ENCODE peak calls at places on chromosome 17, in eight cellular contexts. J is activated CD4-positive, alpha-beta T cell treated with anti-CD3 and anti-CD28 coated beads for 24 hours; G is HTR-8/SVneo; P is activated T-helper 9 cell treated with anti-CD3 and anti-CD28 coated beads, Interleukin-2, amount 50 U/mL, for 16 hours; O is left ventricle myocardium superior; N is stimulated activated CD4-positive, alpha-beta T cell treated with anti-CD3 and anti-CD28 coated beads, Interleukin-1b, Interleukin-23, amount 100 ng/mL, for 24 hours; B is mesothelial cell of epicardium; D is AG08396. Z is an unnamed sample.

GRCh38 chr17:64081802-64082799 is 47.8 kb downstream of the ERN1 start:
- DNase-seq in O (no peak), D (peak), G (peak), N (no peak), J (no peak), B (no peak), P (no peak), Z (peak)

GRCh38 chr17:31427684-31428083 is 36.2 kb downstream of the RAB11FIP4 start:
- DNase-seq in N (no peak), G (no peak), B (no peak), D (no peak), O (no peak), P (no peak), J (no peak), Z (no peak)

GRCh38 chr17:77696720-77697460 is 261.6 kb upstream of the TNRC6C start:
- DNase-seq in P (no peak), N (no peak), D (no peak), B (peak), J (no peak), O (no peak), G (no peak), Z (no peak)

GRCh38 chr17:72332367-72332766 is 211.5 kb downstream of the SOX9 start:
- DNase-seq in J (no peak), D (no peak), B (no peak), N (no peak), G (no peak), O (no peak), P (no peak), Z (no peak)

GRCh38 chr17:17024778-17025300 is 17.4 kb upstream of the MPRIP start:
- DNase-seq in G (no peak), J (no peak), B (no peak), N (no peak), O (no peak), P (no peak), D (no peak), Z (no peak)

GRCh38 chr17:2396568-2397246 is 4.2 kb downstream of the MNT start:
- DNase-seq in O (peak), P (peak), G (peak), J (peak), D (peak), N (no peak), B (peak), Z (no peak)

GRCh38 chr17:74528491-74529199 is 2.6 kb downstream of the CD300LB start:
- DNase-seq in P (no peak), N (no peak), B (peak), D (no peak), O (no peak), J (no peak), G (no peak), Z (no peak)

GRCh38 chr17:48544356-48545021 is 420 bp downstream of the HOXB2 start:
- DNase-seq in D (peak), O (peak), J (peak), P (no peak), B (peak), N (no peak), G (peak), Z (no peak)

GRCh38 chr17:74922694-74923537 is at the start of gene USH1G:
- DNase-seq in J (peak), G (peak), O (no peak), N (no peak), D (peak), B (no peak), P (no peak), Z (no peak)

GRCh38 chr17:32626371-32626770 is 139.6 kb downstream of the CDK5R1 start:
- DNase-seq in P (no peak), N (no peak), J (no peak), O (no peak), D (no peak), B (no peak), G (no peak), Z (peak)

GRCh38 chr17:55152236-55152635 is 112.5 kb upstream of the HLF start:
- DNase-seq in P (no peak), N (no peak), G (no peak), D (no peak), J (no peak), B (no peak), O (no peak), Z (no peak)

GRCh38 chr17:63961355-63962207 is 11.1 kb downstream of the SCN4A start:
- DNase-seq in N (no peak), G (peak), D (peak), P (no peak), B (peak), J (peak), O (peak), Z (peak)

GRCh38 chr17:64063766-64064224 is 43.4 kb upstream of the ICAM2 start:
- DNase-seq in O (peak), B (peak), J (peak), P (peak), N (no peak), D (no peak), G (peak), Z (no peak)

GRCh38 chr17:81387235-81388060 is 7.8 kb upstream of the BAHCC1 start:
- DNase-seq in G (peak), D (peak), N (peak), O (peak), J (peak), P (no peak), B (peak), Z (no peak)

GRCh38 chr17:27351741-27352140 is 57.8 kb downstream of the WSB1 start:
- DNase-seq in P (no peak), B (no peak), D (no peak), G (no peak), O (no peak), N (no peak), J (no peak), Z (no peak)

GRCh38 chr17:2719861-2720260 is 8.3 kb upstream of the CLUH start:
- DNase-seq in D (no peak), P (no peak), G (no peak), J (no peak), N (no peak), O (no peak), B (no peak), Z (no peak)

GRCh38 chr17:49991409-49991808 is 3.6 kb downstream of the DLX3 start:
- DNase-seq in N (no peak), G (no peak), P (no peak), O (no peak), J (no peak), B (no peak), D (peak), Z (no peak)

GRCh38 chr17:41486809-41487530 is 2.7 kb downstream of the KRT36 start:
- DNase-seq in J (peak), P (no peak), D (no peak), N (no peak), B (no peak), G (no peak), O (no peak), Z (no peak)

GRCh38 chr17:33474789-33475188 is 181.7 kb upstream of the ASIC2 start:
- DNase-seq in J (no peak), D (no peak), G (no peak), P (no peak), B (no peak), N (no peak), O (no peak), Z (no peak)

GRCh38 chr17:63293310-63293709 is 152.8 kb downstream of the CYB561 start:
- DNase-seq in P (no peak), O (no peak), D (peak), B (no peak), G (no peak), J (no peak), N (no peak), Z (no peak)

GRCh38 chr17:51166987-51167931 is 1.0 kb downstream of the NME2 start:
- DNase-seq in N (peak), D (peak), B (peak), J (peak), G (peak), P (peak), O (peak), Z (peak)

GRCh38 chr17:42849451-42850157 is 1.4 kb upstream of the AOC3 start:
- DNase-seq in G (no peak), B (no peak), P (no peak), O (no peak), J (no peak), N (no peak), D (no peak), Z (no peak)

GRCh38 chr17:42112552-42113176 is at the start of gene DHX58:
- DNase-seq in J (peak), D (peak), B (peak), P (peak), O (peak), N (no peak), G (peak), Z (no peak)

GRCh38 chr17:5282639-5283217 is 644 bp downstream of the RABEP1 start:
- DNase-seq in O (no peak), N (no peak), J (peak), P (peak), G (no peak), B (no peak), D (peak), Z (no peak)

GRCh38 chr17:67718325-67718941 is 697 bp downstream of the NOL11 start:
- DNase-seq in J (no peak), P (peak), O (no peak), D (peak), N (no peak), B (no peak), G (peak), Z (no peak)

GRCh38 chr17:8192070-8192815 is 2.3 kb upstream of the BORCS6 start:
- DNase-seq in N (no peak), G (peak), D (peak), O (peak), P (no peak), B (peak), J (no peak), Z (peak)